ENCODE peak calls at places on chromosomes 4 and X, in seven cellular contexts. W is ACHN; V is HFFc6; R is activated CD8-positive, alpha-beta memory T cell treated with anti-CD3 and anti-CD28 coated beads for 1 hour; C is amniotic stem cell; K is heart left ventricle; Y is NCI-H1436. M is an unnamed sample.

GRCh38 chr4:73815145-73815544 is 21.3 kb upstream of the CXCL6 start:
- DNase-seq in W (peak), V (no peak), R (no peak), C (no peak), K (no peak), Y (peak), M (no peak)

GRCh38 chr4:174520655-174521054 is 1.6 kb downstream of the HPGD start:
- DNase-seq in W (no peak), V (no peak), R (no peak), C (no peak), K (no peak), Y (no peak), M (no peak)

GRCh38 chrX:119589810-119590209 is 15.4 kb downstream of the UBE2A start:
- DNase-seq in W (no peak), V (no peak), R (no peak), C (no peak), K (no peak), Y (no peak), M (no peak)

GRCh38 chr4:90958256-90958895 is 831.2 kb downstream of the CCSER1 start:
- DNase-seq in W (peak), V (no peak), R (no peak), C (no peak), K (no peak), Y (no peak), M (peak)

GRCh38 chrX:49192722-49193328 is 6.7 kb upstream of the PRICKLE3 start:
- DNase-seq in W (peak), V (no peak), R (no peak), C (no peak), K (no peak), Y (no peak), M (peak)

GRCh38 chr4:142516686-142517145 is 329.4 kb downstream of the INPP4B start:
- DNase-seq in W (no peak), V (peak), R (no peak), C (no peak), K (no peak), Y (no peak), M (no peak)

GRCh38 chr4:143046454-143046853 is 138.3 kb upstream of the USP38 start:
- DNase-seq in W (no peak), V (no peak), R (no peak), C (no peak), K (no peak), Y (no peak), M (no peak)

GRCh38 chrX:41435708-41436107 is 11.4 kb upstream of the NYX start:
- DNase-seq in W (no peak), V (no peak), R (no peak), C (no peak), K (no peak), Y (no peak), M (no peak)

GRCh38 chr4:186700746-186701145 is 22.9 kb downstream of the FAT1 start:
- DNase-seq in W (no peak), V (no peak), R (no peak), C (no peak), K (peak), Y (no peak), M (no peak)

GRCh38 chrX:130097507-130098201 is 12.6 kb downstream of the ELF4 start:
- DNase-seq in W (no peak), V (no peak), R (no peak), C (no peak), K (no peak), Y (no peak), M (no peak)

GRCh38 chrX:153303276-153304262 is 18.0 kb downstream of the PNMA6F start:
- DNase-seq in W (no peak), V (no peak), R (no peak), C (no peak), K (no peak), Y (no peak), M (no peak)

GRCh38 chr4:52250124-52250523 is 199.0 kb downstream of the SPATA18 start:
- DNase-seq in W (no peak), V (no peak), R (no peak), C (no peak), K (no peak), Y (peak), M (no peak)

GRCh38 chr4:109359040-109359646 is 56.7 kb upstream of the COL25A1 start:
- DNase-seq in W (no peak), V (no peak), R (no peak), C (no peak), K (no peak), Y (no peak), M (no peak)

GRCh38 chrX:46404774-46405173 is 140.4 kb downstream of the ZNF674 start:
- DNase-seq in W (no peak), V (no peak), R (no peak), C (no peak), K (no peak), Y (no peak), M (no peak)

GRCh38 chr4:169282429-169283113 is 11.8 kb upstream of the SH3RF1 start:
- DNase-seq in W (no peak), V (peak), R (no peak), C (no peak), K (no peak), Y (no peak), M (no peak)

GRCh38 chr4:52670739-52671138 is 11.6 kb upstream of the USP46 start:
- DNase-seq in W (no peak), V (no peak), R (no peak), C (no peak), K (no peak), Y (no peak), M (no peak)

GRCh38 chrX:119427024-119427794 is 28.1 kb downstream of the SLC25A43 start:
- DNase-seq in W (no peak), V (no peak), R (no peak), C (no peak), K (no peak), Y (no peak), M (no peak)

GRCh38 chrX:136250191-136251041 is 784 bp downstream of the MAP7D3 start:
- DNase-seq in W (peak), V (peak), R (peak), C (no peak), K (no peak), Y (no peak), M (peak)

GRCh38 chrX:108399427-108400165 is 38.6 kb downstream of the COL4A6 start:
- DNase-seq in W (no peak), V (peak), R (no peak), C (no peak), K (no peak), Y (no peak), M (no peak)

GRCh38 chrX:101287402-101287801 is 3.7 kb downstream of the TAF7L start:
- DNase-seq in W (peak), V (peak), R (no peak), C (no peak), K (no peak), Y (peak), M (peak)

GRCh38 chr4:103099691-103100392 is at the start of gene BDH2:
- DNase-seq in W (peak), V (peak), R (peak), C (peak), K (no peak), Y (peak), M (peak)

GRCh38 chrX:8139713-8140112 is 31.4 kb downstream of the VCX2 start:
- DNase-seq in W (no peak), V (no peak), R (no peak), C (no peak), K (no peak), Y (no peak), M (no peak)

GRCh38 chr4:150229538-150229937 is 151.3 kb downstream of the DCLK2 start:
- DNase-seq in W (no peak), V (peak), R (no peak), C (peak), K (no peak), Y (no peak), M (no peak)

GRCh38 chr4:118848901-118849300 is 13.0 kb upstream of the SEC24D start:
- DNase-seq in W (no peak), V (no peak), R (no peak), C (no peak), K (no peak), Y (no peak), M (no peak)

GRCh38 chrX:74422576-74423288 is 1.4 kb downstream of the SLC16A2 start:
- DNase-seq in W (no peak), V (peak), R (no peak), C (no peak), K (peak), Y (no peak), M (peak)

GRCh38 chr4:149572711-149573110 is 242.9 kb downstream of the IQCM start:
- DNase-seq in W (no peak), V (no peak), R (no peak), C (no peak), K (no peak), Y (no peak), M (no peak)

GRCh38 chrX:86002076-86002896 is 45.1 kb downstream of the CHM start:
- DNase-seq in W (peak), V (peak), R (no peak), C (no peak), K (no peak), Y (no peak), M (no peak)

GRCh38 chr4:19455850-19456602 is 795.7 kb upstream of the SLIT2 start:
- DNase-seq in W (no peak), V (no peak), R (no peak), C (no peak), K (no peak), Y (no peak), M (no peak)

GRCh38 chr4:89306486-89307184 is 965 bp downstream of the GPRIN3 start:
- DNase-seq in W (no peak), V (no peak), R (no peak), C (no peak), K (no peak), Y (no peak), M (no peak)

M was measured in HEK293T.